ENCODE peak calls at places on chromosomes 12 and 14, in nine cellular contexts. U is stromal cell of bone marrow; H is ACHN; I is stimulated activated CD8-positive, alpha-beta memory T cell treated with anti-CD3 and anti-CD28 coated beads, Interleukin-15, amount 100 ng/mL, for 1 hour; C is ovary; F is activated T-cell treated with anti-CD3 and anti-CD28 coated beads for 1 hour; Y is effector CD8-positive, alpha-beta T cell; G is activated T-helper 1 cell treated with Interleukin-2 at 50 U/mL for 16 hours; N is heart left ventricle. Q is an unnamed sample.

GRCh38 chr14:71442503-71442902 is 489.7 kb upstream of the RGS6 start:
- DNase-seq in F (no peak), U (no peak), C (no peak), H (no peak), N (no peak), I (no peak), G (no peak), Y (no peak), Q (no peak)

GRCh38 chr12:39123580-39123979 is 218.2 kb upstream of the CPNE8 start:
- DNase-seq in C (no peak), U (no peak), G (no peak), I (no peak), F (no peak), H (no peak), Y (no peak), N (no peak), Q (no peak)

GRCh38 chr14:68576031-68576430 is 216.8 kb downstream of the ZFP36L1 start:
- DNase-seq in H (peak; percentile 14), Y (no peak), N (no peak), U (no peak), C (no peak), G (no peak), F (no peak), I (no peak), Q (no peak)

GRCh38 chr12:58420496-58420895 is 479.1 kb downstream of the ATP23 start:
- DNase-seq in N (no peak), Y (no peak), C (no peak), H (no peak), G (no peak), I (no peak), U (peak; percentile 76), F (no peak), Q (no peak)

GRCh38 chr14:58299665-58300202 is 1.4 kb downstream of the ARID4A start:
- DNase-seq in F (no peak), G (no peak), U (no peak), N (no peak), H (no peak), C (no peak), I (no peak), Y (no peak), Q (no peak)

GRCh38 chr12:107105410-107105703 is 12.0 kb upstream of the CRY1 start:
- DNase-seq in N (no peak), Y (no peak), F (no peak), I (no peak), H (no peak), G (no peak), U (no peak), C (no peak), Q (no peak)

GRCh38 chr12:51820721-51821422 is 27.6 kb downstream of the FIGNL2 start:
- DNase-seq in Y (peak; percentile 70), N (peak; percentile 75), U (peak; percentile 25), F (peak; percentile 70), H (no peak), G (peak; percentile 69), I (peak; percentile 52), C (peak; percentile 54), Q (no peak)

GRCh38 chr12:102474438-102475064 is 5.8 kb downstream of the IGF1 start:
- DNase-seq in F (no peak), Y (no peak), G (no peak), I (no peak), U (no peak), N (no peak), C (no peak), H (peak; percentile 65), Q (no peak)

GRCh38 chr12:75944905-75945412 is 86.6 kb downstream of the PHLDA1 start:
- DNase-seq in N (no peak), Y (no peak), H (no peak), F (no peak), C (no peak), I (no peak), U (no peak), G (no peak), Q (no peak)

Q was measured in HS-5.